ENCODE peak calls at places on chromosomes 11 and 22, in nine cellular contexts. One of them, this sample, is unnamed.

GRCh38 chr11:128235446-128235845 is 351.9 kb downstream of the ETS1 start:
- DNase-seq in RWPE2: no peak
- DNase-seq in Panc1: no peak
- DNase-seq in dorsolateral prefrontal cortex: no peak
- DNase-seq in adrenal gland: no peak
- DNase-seq in GM12864: no peak
- DNase-seq in AG10803: peak; percentile 20
- DNase-seq in choroid plexus epithelial cell: peak; percentile 56
- DNase-seq in ovary: no peak
- DNase-seq in this sample: no peak

GRCh38 chr11:80960331-80961095 is 1519.7 kb upstream of the TENM4 start:
- DNase-seq in Panc1: no peak
- DNase-seq in AG10803: no peak
- DNase-seq in ovary: no peak
- DNase-seq in RWPE2: no peak
- DNase-seq in choroid plexus epithelial cell: no peak
- DNase-seq in GM12864: no peak
- DNase-seq in adrenal gland: no peak
- DNase-seq in dorsolateral prefrontal cortex: no peak
- DNase-seq in this sample: no peak

GRCh38 chr22:40289991-40290459 is 56.3 kb upstream of the ADSL start:
- DNase-seq in GM12864: peak; percentile 53
- DNase-seq in RWPE2: no peak
- DNase-seq in Panc1: no peak
- DNase-seq in ovary: no peak
- DNase-seq in adrenal gland: peak; percentile 10
- DNase-seq in choroid plexus epithelial cell: peak; percentile 17
- DNase-seq in dorsolateral prefrontal cortex: no peak
- DNase-seq in AG10803: no peak
- DNase-seq in this sample: peak; percentile 72

GRCh38 chr11:128766687-128767086 is 72.8 kb downstream of the FLI1 start:
- DNase-seq in adrenal gland: peak; percentile 11
- DNase-seq in dorsolateral prefrontal cortex: no peak
- DNase-seq in ovary: no peak
- DNase-seq in RWPE2: no peak
- DNase-seq in GM12864: no peak
- DNase-seq in AG10803: peak; percentile 36
- DNase-seq in choroid plexus epithelial cell: peak; percentile 40
- DNase-seq in Panc1: no peak
- DNase-seq in this sample: no peak

GRCh38 chr11:120172921-120173705 is 35.2 kb upstream of the TRIM29 start:
- DNase-seq in RWPE2: no peak
- DNase-seq in choroid plexus epithelial cell: no peak
- DNase-seq in ovary: no peak
- DNase-seq in AG10803: no peak
- DNase-seq in adrenal gland: no peak
- DNase-seq in Panc1: no peak
- DNase-seq in dorsolateral prefrontal cortex: no peak
- DNase-seq in GM12864: no peak
- DNase-seq in this sample: no peak

GRCh38 chr11:19110290-19110689 is 6.7 kb upstream of the ZDHHC13 start:
- DNase-seq in choroid plexus epithelial cell: no peak
- DNase-seq in Panc1: no peak
- DNase-seq in AG10803: no peak
- DNase-seq in ovary: no peak
- DNase-seq in RWPE2: no peak
- DNase-seq in GM12864: no peak
- DNase-seq in dorsolateral prefrontal cortex: peak; percentile 56
- DNase-seq in adrenal gland: peak; percentile 35
- DNase-seq in this sample: no peak

GRCh38 chr22:49948116-49948515 is 12.5 kb upstream of the PIM3 start:
- DNase-seq in choroid plexus epithelial cell: no peak
- DNase-seq in GM12864: no peak
- DNase-seq in adrenal gland: no peak
- DNase-seq in ovary: no peak
- DNase-seq in RWPE2: no peak
- DNase-seq in dorsolateral prefrontal cortex: no peak
- DNase-seq in Panc1: no peak
- DNase-seq in AG10803: no peak
- DNase-seq in this sample: no peak

GRCh38 chr22:42833104-42833503 is 24.0 kb downstream of the ARFGAP3 start:
- DNase-seq in AG10803: no peak
- DNase-seq in GM12864: no peak
- DNase-seq in dorsolateral prefrontal cortex: no peak
- DNase-seq in choroid plexus epithelial cell: no peak
- DNase-seq in ovary: no peak
- DNase-seq in RWPE2: no peak
- DNase-seq in adrenal gland: no peak
- DNase-seq in Panc1: no peak
- DNase-seq in this sample: no peak

GRCh38 chr11:62573006-62573591 is 592 bp downstream of the EEF1G start:
- DNase-seq in AG10803: no peak
- DNase-seq in adrenal gland: peak; percentile 44
- DNase-seq in dorsolateral prefrontal cortex: peak; percentile 42
- DNase-seq in choroid plexus epithelial cell: peak; percentile 45
- DNase-seq in Panc1: no peak
- DNase-seq in RWPE2: no peak
- DNase-seq in GM12864: no peak
- DNase-seq in ovary: no peak
- DNase-seq in this sample: no peak

GRCh38 chr11:83725718-83726117 is 439.6 kb upstream of the CCDC90B start:
- DNase-seq in AG10803: no peak
- DNase-seq in choroid plexus epithelial cell: no peak
- DNase-seq in RWPE2: no peak
- DNase-seq in GM12864: no peak
- DNase-seq in Panc1: no peak
- DNase-seq in adrenal gland: no peak
- DNase-seq in ovary: no peak
- DNase-seq in dorsolateral prefrontal cortex: no peak
- DNase-seq in this sample: no peak

GRCh38 chr11:83727251-83727650 is 441.1 kb upstream of the CCDC90B start:
- DNase-seq in AG10803: no peak
- DNase-seq in dorsolateral prefrontal cortex: no peak
- DNase-seq in ovary: no peak
- DNase-seq in RWPE2: no peak
- DNase-seq in Panc1: no peak
- DNase-seq in choroid plexus epithelial cell: no peak
- DNase-seq in GM12864: no peak
- DNase-seq in adrenal gland: no peak
- DNase-seq in this sample: no peak

GRCh38 chr11:83726316-83726715 is 440.1 kb upstream of the CCDC90B start:
- DNase-seq in dorsolateral prefrontal cortex: no peak
- DNase-seq in Panc1: no peak
- DNase-seq in choroid plexus epithelial cell: no peak
- DNase-seq in adrenal gland: no peak
- DNase-seq in ovary: no peak
- DNase-seq in GM12864: no peak
- DNase-seq in RWPE2: no peak
- DNase-seq in AG10803: no peak
- DNase-seq in this sample: no peak

GRCh38 chr11:83724704-83725114 is 438.5 kb upstream of the CCDC90B start:
- DNase-seq in ovary: peak; percentile 13
- DNase-seq in AG10803: peak; percentile 4
- DNase-seq in choroid plexus epithelial cell: peak; percentile 13
- DNase-seq in GM12864: no peak
- DNase-seq in RWPE2: no peak
- DNase-seq in adrenal gland: peak; percentile 11
- DNase-seq in dorsolateral prefrontal cortex: peak; percentile 46
- DNase-seq in Panc1: no peak
- DNase-seq in this sample: no peak

DNA sequence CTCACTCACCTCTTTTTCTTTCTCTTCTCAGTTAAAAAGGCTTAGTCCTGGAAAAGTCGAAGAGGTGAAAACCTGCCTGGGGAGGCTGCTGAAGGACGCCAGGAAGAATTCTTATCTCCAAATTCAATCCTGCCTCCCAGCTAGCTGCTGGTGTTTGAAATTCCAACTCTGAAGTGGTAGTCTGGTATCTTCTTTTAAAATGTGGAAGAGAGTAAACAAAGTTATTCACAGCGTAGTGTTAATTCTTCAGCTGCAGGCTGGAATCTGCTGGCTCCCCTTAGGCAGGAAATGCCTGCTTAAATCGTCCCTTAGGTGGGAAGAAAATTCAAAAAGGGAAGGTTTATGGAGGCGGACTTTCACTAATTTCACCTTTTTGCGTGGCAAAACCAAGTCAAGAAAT is 439.0 kb upstream of the CCDC90B start:
- DNase-seq in AG10803: no peak
- DNase-seq in Panc1: no peak
- DNase-seq in GM12864: no peak
- DNase-seq in dorsolateral prefrontal cortex: no peak
- DNase-seq in adrenal gland: no peak
- DNase-seq in choroid plexus epithelial cell: no peak
- DNase-seq in RWPE2: no peak
- DNase-seq in ovary: no peak
- DNase-seq in this sample: no peak
- H3K4me3 ChIP-seq in AG10803: no peak overlapping the region
- H3K4me3 ChIP-seq in Panc1: no peak overlapping the region
- H3K4me3 ChIP-seq in GM12864: no peak overlapping the region
- H3K4me3 ChIP-seq in dorsolateral prefrontal cortex: peak overlapping the region; percentile 41
- H3K4me3 ChIP-seq in adrenal gland: peak overlapping the region; percentile 46
- H3K4me3 ChIP-seq in choroid plexus epithelial cell: no peak overlapping the region
- H3K4me3 ChIP-seq in RWPE2: no peak overlapping the region
- H3K4me3 ChIP-seq in ovary: peak overlapping the region; percentile 36
- H3K4me3 ChIP-seq in this sample: no peak overlapping the region

DNA sequence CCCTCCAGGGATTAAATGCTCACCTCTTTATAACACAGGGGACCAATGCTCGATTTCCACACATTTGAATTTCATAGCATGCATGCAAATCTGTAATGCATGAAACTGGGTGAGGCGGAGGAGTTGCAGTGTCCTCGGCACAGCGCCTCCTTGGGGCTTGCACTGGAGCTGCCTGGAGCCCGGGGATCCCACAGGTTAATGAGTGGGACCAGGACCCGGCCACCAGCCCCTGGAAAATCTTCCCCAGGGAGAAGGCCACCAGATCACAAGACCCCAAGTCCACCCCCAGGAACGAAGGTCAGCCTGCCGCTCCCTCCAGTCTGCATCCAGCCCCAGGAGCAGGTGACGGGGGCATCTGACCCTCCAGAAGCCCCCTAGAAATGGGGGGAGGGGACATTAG is 119.1 kb downstream of the MN1 start:
- DNase-seq in RWPE2: no peak
- DNase-seq in adrenal gland: no peak
- DNase-seq in dorsolateral prefrontal cortex: no peak
- DNase-seq in GM12864: no peak
- DNase-seq in AG10803: no peak
- DNase-seq in Panc1: no peak
- DNase-seq in choroid plexus epithelial cell: no peak
- DNase-seq in ovary: no peak
- DNase-seq in this sample: no peak
- TF ChIP-seq CTCF in RWPE2: no peak
- TF ChIP-seq CTCF in adrenal gland: no peak
- TF ChIP-seq CTCF in dorsolateral prefrontal cortex: no peak
- TF ChIP-seq CTCF in GM12864: peak; percentile 17
- TF ChIP-seq CTCF in AG10803: peak; percentile 18
- TF ChIP-seq CTCF in Panc1: peak; percentile 42
- TF ChIP-seq CTCF in choroid plexus epithelial cell: peak; percentile 57
- TF ChIP-seq CTCF in ovary: no peak
- TF ChIP-seq CTCF in this sample: no peak

GRCh38 chr22:19764050-19764593 is 3.5 kb downstream of the TBX1 start:
- DNase-seq in Panc1: no peak
- DNase-seq in ovary: no peak
- DNase-seq in RWPE2: no peak
- DNase-seq in dorsolateral prefrontal cortex: no peak
- DNase-seq in AG10803: no peak
- DNase-seq in adrenal gland: no peak
- DNase-seq in GM12864: no peak
- DNase-seq in choroid plexus epithelial cell: no peak
- DNase-seq in this sample: peak; percentile 1

GRCh38 chr22:19761500-19762314 is 1.1 kb downstream of the TBX1 start:
- DNase-seq in Panc1: no peak
- DNase-seq in RWPE2: no peak
- DNase-seq in dorsolateral prefrontal cortex: no peak
- DNase-seq in choroid plexus epithelial cell: no peak
- DNase-seq in ovary: no peak
- DNase-seq in AG10803: peak; percentile 36
- DNase-seq in adrenal gland: no peak
- DNase-seq in GM12864: no peak
- DNase-seq in this sample: no peak

GRCh38 chr22:19763141-19764049 is 2.8 kb downstream of the TBX1 start:
- DNase-seq in adrenal gland: no peak
- DNase-seq in dorsolateral prefrontal cortex: no peak
- DNase-seq in GM12864: no peak
- DNase-seq in RWPE2: no peak
- DNase-seq in AG10803: no peak
- DNase-seq in ovary: no peak
- DNase-seq in choroid plexus epithelial cell: no peak
- DNase-seq in Panc1: no peak
- DNase-seq in this sample: no peak

GRCh38 chr22:19761022-19761499 is 483 bp downstream of the TBX1 start:
- DNase-seq in AG10803: no peak
- DNase-seq in GM12864: no peak
- DNase-seq in choroid plexus epithelial cell: no peak
- DNase-seq in Panc1: no peak
- DNase-seq in RWPE2: no peak
- DNase-seq in adrenal gland: no peak
- DNase-seq in ovary: no peak
- DNase-seq in dorsolateral prefrontal cortex: no peak
- DNase-seq in this sample: no peak

DNA sequence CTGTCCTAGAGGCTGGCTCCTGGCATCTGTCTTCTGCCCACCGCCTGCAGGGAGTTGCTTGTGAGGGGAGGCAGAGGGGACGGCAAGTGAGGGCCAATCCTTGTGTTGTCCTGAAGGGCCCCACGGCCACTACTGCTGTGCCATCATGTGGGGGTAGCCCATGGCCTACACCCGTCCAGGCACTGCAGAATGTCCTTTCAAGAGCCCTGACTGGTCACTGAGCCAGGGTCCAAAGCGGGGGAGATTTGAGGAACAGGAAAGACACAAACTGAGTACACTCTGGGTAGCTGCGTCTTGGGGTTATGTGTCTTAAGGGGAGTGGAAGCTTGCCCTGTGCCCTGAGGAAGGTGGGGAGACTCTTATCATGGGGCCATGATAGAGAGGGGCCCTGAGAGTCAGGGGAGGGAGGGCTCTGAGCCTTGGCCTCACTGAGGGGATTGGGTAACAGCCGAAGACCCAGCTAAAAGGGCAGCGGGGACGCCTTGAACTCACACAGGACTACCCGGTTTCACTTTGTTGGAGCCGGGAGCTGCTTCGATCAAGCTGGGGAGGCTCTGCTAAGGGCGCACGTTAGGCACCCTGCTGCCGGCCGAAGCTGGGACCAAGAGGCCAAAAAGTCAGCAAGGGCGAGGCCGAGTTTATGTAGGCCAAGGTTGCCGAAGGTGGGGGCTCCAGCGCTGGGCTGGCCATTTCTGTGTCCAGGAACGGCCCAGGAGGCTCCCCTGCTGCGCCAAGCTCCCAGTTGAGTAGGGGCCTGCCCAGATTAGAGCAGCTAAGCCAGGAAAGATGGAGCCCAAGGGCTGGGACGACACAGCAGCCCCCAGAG is 1.9 kb downstream of the TBX1 start:
- DNase-seq in AG10803: peak; percentile 38
- DNase-seq in RWPE2: no peak
- DNase-seq in Panc1: no peak
- DNase-seq in dorsolateral prefrontal cortex: no peak
- DNase-seq in adrenal gland: no peak
- DNase-seq in choroid plexus epithelial cell: no peak
- DNase-seq in GM12864: no peak
- DNase-seq in ovary: no peak
- DNase-seq in this sample: no peak
- H3K4me3 ChIP-seq in AG10803: peak overlapping the region; percentile 74
- H3K4me3 ChIP-seq in RWPE2: no peak overlapping the region
- H3K4me3 ChIP-seq in Panc1: peak overlapping the region; percentile 60
- H3K4me3 ChIP-seq in dorsolateral prefrontal cortex: no peak overlapping the region
- H3K4me3 ChIP-seq in adrenal gland: no peak overlapping the region
- H3K4me3 ChIP-seq in choroid plexus epithelial cell: no peak overlapping the region
- H3K4me3 ChIP-seq in GM12864: no peak overlapping the region
- H3K4me3 ChIP-seq in ovary: no peak overlapping the region
- H3K4me3 ChIP-seq in this sample: no peak overlapping the region

GRCh38 chr11:12083380-12083779 is 27.0 kb upstream of the MICAL2 start:
- DNase-seq in adrenal gland: no peak
- DNase-seq in AG10803: no peak
- DNase-seq in RWPE2: no peak
- DNase-seq in ovary: no peak
- DNase-seq in dorsolateral prefrontal cortex: no peak
- DNase-seq in choroid plexus epithelial cell: no peak
- DNase-seq in Panc1: no peak
- DNase-seq in GM12864: no peak
- DNase-seq in this sample: no peak
- TF ChIP-seq CTCF in adrenal gland: no peak
- TF ChIP-seq CTCF in AG10803: no peak
- TF ChIP-seq CTCF in RWPE2: peak; percentile 22
- TF ChIP-seq CTCF in ovary: no peak
- TF ChIP-seq CTCF in dorsolateral prefrontal cortex: no peak
- TF ChIP-seq CTCF in choroid plexus epithelial cell: peak; percentile 31
- TF ChIP-seq CTCF in Panc1: peak; percentile 42
- TF ChIP-seq CTCF in GM12864: peak; percentile 13
- TF ChIP-seq CTCF in this sample: no peak

This sample was measured in CD8-positive, alpha-beta T cell.